ENCODE peak calls at places on chromosome 18, in ten cellular contexts. One of them, this sample, is unnamed.

GRCh38 chr18:24369420-24369819 is 28.2 kb downstream of the OSBPL1A start:
- DNase-seq in IMR-90: peak
- DNase-seq in A549: no peak
- DNase-seq in HepG2: no peak
- DNase-seq in H1: no peak
- DNase-seq in stomach: no peak
- DNase-seq in lower leg skin: no peak
- DNase-seq in esophagus muscularis mucosa: no peak
- DNase-seq in HCT116: no peak
- DNase-seq in adrenal gland: no peak
- DNase-seq in this sample: no peak

GRCh38 chr18:31399336-31400032 is 22.9 kb downstream of the DSG4 start:
- DNase-seq in lower leg skin: no peak
- DNase-seq in adrenal gland: no peak
- DNase-seq in IMR-90: no peak
- DNase-seq in esophagus muscularis mucosa: no peak
- DNase-seq in H1: no peak
- DNase-seq in A549: no peak
- DNase-seq in stomach: no peak
- DNase-seq in HepG2: peak
- DNase-seq in HCT116: peak
- DNase-seq in this sample: no peak

GRCh38 chr18:34773961-34774754 is 64.1 kb downstream of the DTNA start:
- DNase-seq in HCT116: no peak
- DNase-seq in lower leg skin: no peak
- DNase-seq in H1: no peak
- DNase-seq in esophagus muscularis mucosa: no peak
- DNase-seq in IMR-90: peak
- DNase-seq in A549: no peak
- DNase-seq in stomach: peak
- DNase-seq in adrenal gland: peak
- DNase-seq in HepG2: no peak
- DNase-seq in this sample: no peak

GRCh38 chr18:53947092-53947640 is 277.3 kb downstream of the MBD2 start:
- DNase-seq in adrenal gland: no peak
- DNase-seq in HepG2: peak
- DNase-seq in A549: no peak
- DNase-seq in IMR-90: no peak
- DNase-seq in stomach: no peak
- DNase-seq in esophagus muscularis mucosa: no peak
- DNase-seq in lower leg skin: no peak
- DNase-seq in HCT116: no peak
- DNase-seq in H1: no peak
- DNase-seq in this sample: no peak

GRCh38 chr18:78986018-78986481 is 6.4 kb downstream of the SALL3 start:
- DNase-seq in H1: no peak
- DNase-seq in HCT116: peak
- DNase-seq in esophagus muscularis mucosa: no peak
- DNase-seq in lower leg skin: no peak
- DNase-seq in HepG2: peak
- DNase-seq in stomach: no peak
- DNase-seq in A549: peak
- DNase-seq in IMR-90: no peak
- DNase-seq in adrenal gland: no peak
- DNase-seq in this sample: no peak

GRCh38 chr18:35478520-35479435 is 19.0 kb downstream of the INO80C start:
- DNase-seq in stomach: peak
- DNase-seq in HepG2: peak
- DNase-seq in adrenal gland: peak
- DNase-seq in IMR-90: peak
- DNase-seq in esophagus muscularis mucosa: no peak
- DNase-seq in H1: no peak
- DNase-seq in HCT116: peak
- DNase-seq in lower leg skin: no peak
- DNase-seq in A549: peak
- DNase-seq in this sample: no peak

GRCh38 chr18:74980669-74981068 is 228.3 kb downstream of the PTGR3 start:
- DNase-seq in adrenal gland: no peak
- DNase-seq in stomach: no peak
- DNase-seq in HCT116: no peak
- DNase-seq in A549: no peak
- DNase-seq in esophagus muscularis mucosa: no peak
- DNase-seq in H1: no peak
- DNase-seq in lower leg skin: no peak
- DNase-seq in IMR-90: no peak
- DNase-seq in HepG2: no peak
- DNase-seq in this sample: no peak

GRCh38 chr18:10164241-10165160 is 250.7 kb downstream of the VAPA start:
- DNase-seq in adrenal gland: no peak
- DNase-seq in A549: no peak
- DNase-seq in stomach: no peak
- DNase-seq in HepG2: no peak
- DNase-seq in lower leg skin: no peak
- DNase-seq in HCT116: no peak
- DNase-seq in H1: no peak
- DNase-seq in IMR-90: no peak
- DNase-seq in esophagus muscularis mucosa: no peak
- DNase-seq in this sample: no peak

GRCh38 chr18:22387364-22387763 is 30.4 kb downstream of the CTAGE1 start:
- DNase-seq in H1: no peak
- DNase-seq in stomach: peak
- DNase-seq in HCT116: no peak
- DNase-seq in adrenal gland: no peak
- DNase-seq in lower leg skin: no peak
- DNase-seq in HepG2: no peak
- DNase-seq in IMR-90: no peak
- DNase-seq in esophagus muscularis mucosa: no peak
- DNase-seq in A549: no peak
- DNase-seq in this sample: no peak

DNA sequence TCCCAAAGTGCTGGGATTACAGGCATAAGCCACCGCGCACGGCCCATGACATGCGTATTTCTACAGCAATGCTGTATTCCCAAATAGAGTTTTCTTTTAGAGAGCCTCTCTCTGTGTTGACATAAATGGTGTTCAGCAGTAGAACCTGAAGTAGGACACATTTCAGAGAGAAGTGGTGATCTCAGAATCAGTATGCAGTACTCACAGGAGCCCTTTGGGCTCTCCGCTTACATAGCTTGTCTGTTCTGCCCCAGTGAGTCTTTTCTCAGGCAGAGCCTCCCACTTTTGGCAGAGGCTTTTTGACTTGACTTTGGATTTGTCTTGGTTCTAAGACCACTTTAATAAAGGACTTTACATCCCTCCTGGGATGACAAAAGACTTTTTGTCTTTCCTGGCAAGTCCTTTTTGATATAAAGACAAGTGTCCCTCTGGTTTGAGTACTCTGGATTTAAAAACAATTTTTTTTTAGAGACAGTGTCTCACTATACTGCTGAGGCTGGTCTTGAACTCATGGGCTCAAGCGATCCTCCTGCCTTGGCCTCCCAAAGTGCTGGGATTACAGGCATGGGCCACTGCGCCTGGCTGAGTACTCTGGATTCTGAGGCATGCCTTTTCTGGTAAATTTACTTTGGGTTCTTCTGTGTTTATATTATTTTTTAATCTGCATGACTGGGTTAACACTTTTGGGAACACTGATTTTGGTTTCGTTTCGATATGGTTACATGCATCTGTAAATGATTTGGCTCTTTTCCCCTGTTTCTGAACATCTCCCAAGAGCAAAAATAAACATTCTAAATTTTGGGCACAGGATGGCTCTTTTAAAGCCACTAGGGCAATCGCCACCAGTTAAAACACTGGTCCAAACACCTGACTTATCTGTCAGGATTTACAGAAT is 113.2 kb downstream of the SMAD2 start:
- DNase-seq in HCT116: no peak
- DNase-seq in A549: no peak
- DNase-seq in adrenal gland: no peak
- DNase-seq in stomach: no peak
- DNase-seq in HepG2: no peak
- DNase-seq in esophagus muscularis mucosa: no peak
- DNase-seq in IMR-90: peak
- DNase-seq in lower leg skin: no peak
- DNase-seq in H1: no peak
- DNase-seq in this sample: no peak
- H3K4me3 ChIP-seq in HCT116: no peak
- H3K4me3 ChIP-seq in A549: no peak
- H3K4me3 ChIP-seq in adrenal gland: no peak
- H3K4me3 ChIP-seq in stomach: peak
- H3K4me3 ChIP-seq in HepG2: no peak
- H3K4me3 ChIP-seq in esophagus muscularis mucosa: peak
- H3K4me3 ChIP-seq in IMR-90: peak
- H3K4me3 ChIP-seq in lower leg skin: no peak
- H3K4me3 ChIP-seq in H1: no peak
- H3K4me3 ChIP-seq in this sample: no peak

DNA sequence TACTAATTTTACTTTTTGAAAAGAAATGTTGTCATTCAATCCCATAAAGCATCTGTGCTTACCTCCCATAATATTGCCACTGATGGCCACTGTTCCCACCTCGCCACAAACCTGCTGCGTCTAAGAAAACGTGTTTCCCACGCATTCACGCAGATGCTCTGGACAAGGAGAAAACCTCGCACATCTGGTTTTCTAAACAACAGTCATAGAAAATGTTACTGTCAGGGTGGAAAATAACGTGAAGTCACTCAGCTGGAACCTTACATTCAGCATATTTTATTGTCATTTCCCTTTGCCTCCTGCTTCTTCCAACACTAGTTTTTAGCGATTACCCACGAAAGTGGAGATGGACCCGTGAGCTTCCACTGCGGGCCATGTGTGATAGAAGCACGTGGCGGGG is 94.2 kb downstream of the MTCL1 start:
- DNase-seq in HCT116: no peak
- DNase-seq in H1: no peak
- DNase-seq in IMR-90: peak
- DNase-seq in HepG2: no peak
- DNase-seq in adrenal gland: no peak
- DNase-seq in esophagus muscularis mucosa: no peak
- DNase-seq in A549: no peak
- DNase-seq in stomach: no peak
- DNase-seq in lower leg skin: no peak
- DNase-seq in this sample: no peak
- TF ChIP-seq POLR2A in HCT116: no peak
- TF ChIP-seq POLR2A in H1: no peak
- TF ChIP-seq POLR2A in IMR-90: no peak
- TF ChIP-seq POLR2A in HepG2: no peak
- TF ChIP-seq POLR2A in adrenal gland: no peak
- TF ChIP-seq POLR2A in esophagus muscularis mucosa: no peak
- TF ChIP-seq POLR2A in A549: no peak
- TF ChIP-seq POLR2A in stomach: no peak
- TF ChIP-seq POLR2A in lower leg skin: no peak
- TF ChIP-seq POLR2A in this sample: no peak

DNA sequence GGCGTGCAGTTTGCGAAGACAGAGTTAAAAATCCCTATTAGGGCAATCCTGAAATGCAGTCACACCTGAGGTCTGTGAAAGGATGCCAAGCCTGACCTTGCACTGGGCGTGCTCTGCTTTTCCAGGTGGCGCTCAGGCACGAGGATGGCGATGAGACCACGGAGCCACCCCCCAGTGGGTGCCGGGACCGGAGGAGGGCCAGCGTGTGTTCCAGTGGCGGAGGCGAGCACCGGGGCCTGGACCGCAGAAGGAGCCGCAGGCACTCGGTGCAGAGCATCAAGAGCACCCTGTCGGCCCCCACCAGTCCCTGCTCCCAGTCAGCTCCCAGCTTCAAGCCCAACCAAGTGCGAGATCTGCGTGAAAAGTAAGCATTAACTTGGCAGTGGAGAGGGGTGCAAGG is 203.4 kb downstream of the TPGS2 start:
- DNase-seq in esophagus muscularis mucosa: no peak
- DNase-seq in stomach: no peak
- DNase-seq in H1: no peak
- DNase-seq in HCT116: no peak
- DNase-seq in lower leg skin: no peak
- DNase-seq in IMR-90: no peak
- DNase-seq in adrenal gland: no peak
- DNase-seq in HepG2: no peak
- DNase-seq in A549: no peak
- DNase-seq in this sample: no peak
- TF ChIP-seq CTCF in esophagus muscularis mucosa: no peak
- TF ChIP-seq CTCF in stomach: no peak
- TF ChIP-seq CTCF in H1: no peak
- TF ChIP-seq CTCF in HCT116: no peak
- TF ChIP-seq CTCF in lower leg skin: no peak
- TF ChIP-seq CTCF in IMR-90: no peak
- TF ChIP-seq CTCF in adrenal gland: no peak
- TF ChIP-seq CTCF in HepG2: no peak
- TF ChIP-seq CTCF in A549: no peak
- TF ChIP-seq CTCF in this sample: no peak

GRCh38 chr18:77127769-77128671 is 4.6 kb downstream of the MBP start:
- DNase-seq in H1: no peak
- DNase-seq in HepG2: no peak
- DNase-seq in stomach: no peak
- DNase-seq in esophagus muscularis mucosa: no peak
- DNase-seq in A549: peak
- DNase-seq in IMR-90: peak
- DNase-seq in lower leg skin: peak
- DNase-seq in HCT116: no peak
- DNase-seq in adrenal gland: no peak
- DNase-seq in this sample: peak
- H3K4me3 ChIP-seq in H1: no peak
- H3K4me3 ChIP-seq in HepG2: no peak
- H3K4me3 ChIP-seq in stomach: no peak
- H3K4me3 ChIP-seq in esophagus muscularis mucosa: peak
- H3K4me3 ChIP-seq in A549: peak
- H3K4me3 ChIP-seq in IMR-90: no peak
- H3K4me3 ChIP-seq in lower leg skin: no peak
- H3K4me3 ChIP-seq in HCT116: no peak
- H3K4me3 ChIP-seq in adrenal gland: no peak
- H3K4me3 ChIP-seq in this sample: peak